ENCODE peak calls at places on chromosome 6, in six cellular contexts. One of them, this sample, is unnamed.

GRCh38 chr6:2943564-2943955 is 27.8 kb downstream of the SERPINB6 start:
- DNase-seq in HL-60: no peak
- DNase-seq in fibroblast of lung: no peak
- DNase-seq in uterus: no peak
- DNase-seq in heart left ventricle: no peak
- DNase-seq in AG10803: no peak
- DNase-seq in this sample: no peak

GRCh38 chr6:87675004-87675681 is 26.9 kb downstream of the AKIRIN2 start:
- DNase-seq in HL-60: no peak
- DNase-seq in AG10803: no peak
- DNase-seq in heart left ventricle: no peak
- DNase-seq in fibroblast of lung: no peak
- DNase-seq in uterus: no peak
- DNase-seq in this sample: no peak

GRCh38 chr6:41970436-41970846 is 28.8 kb upstream of the CCND3 start:
- DNase-seq in uterus: no peak
- DNase-seq in AG10803: peak
- DNase-seq in HL-60: peak
- DNase-seq in fibroblast of lung: peak
- DNase-seq in heart left ventricle: no peak
- DNase-seq in this sample: peak

GRCh38 chr6:33036512-33036911 is 27.1 kb upstream of the HLA-DOA start:
- DNase-seq in HL-60: no peak
- DNase-seq in fibroblast of lung: no peak
- DNase-seq in AG10803: no peak
- DNase-seq in uterus: no peak
- DNase-seq in heart left ventricle: no peak
- DNase-seq in this sample: no peak

GRCh38 chr6:71419217-71419953 is 130.8 kb downstream of the OGFRL1 start:
- DNase-seq in fibroblast of lung: no peak
- DNase-seq in AG10803: peak
- DNase-seq in HL-60: no peak
- DNase-seq in heart left ventricle: no peak
- DNase-seq in uterus: no peak
- DNase-seq in this sample: no peak

GRCh38 chr6:45922728-45923351 is 92.8 kb downstream of the CLIC5 start:
- DNase-seq in HL-60: peak
- DNase-seq in AG10803: peak
- DNase-seq in heart left ventricle: peak
- DNase-seq in fibroblast of lung: peak
- DNase-seq in uterus: peak
- DNase-seq in this sample: peak

GRCh38 chr6:62775427-62776022 is 435.7 kb upstream of the FKBP1C start:
- DNase-seq in uterus: no peak
- DNase-seq in HL-60: peak
- DNase-seq in fibroblast of lung: no peak
- DNase-seq in heart left ventricle: no peak
- DNase-seq in AG10803: no peak
- DNase-seq in this sample: peak

GRCh38 chr6:71420693-71421328 is 132.2 kb downstream of the OGFRL1 start:
- DNase-seq in fibroblast of lung: peak
- DNase-seq in uterus: peak
- DNase-seq in AG10803: peak
- DNase-seq in HL-60: no peak
- DNase-seq in heart left ventricle: peak
- DNase-seq in this sample: peak

GRCh38 chr6:133923938-133924593 is 29.0 kb upstream of the TBPL1 start:
- DNase-seq in heart left ventricle: no peak
- DNase-seq in AG10803: peak
- DNase-seq in uterus: peak
- DNase-seq in fibroblast of lung: peak
- DNase-seq in HL-60: peak
- DNase-seq in this sample: peak

GRCh38 chr6:63392092-63392724 is 72.4 kb upstream of the LGSN start:
- DNase-seq in uterus: no peak
- DNase-seq in heart left ventricle: no peak
- DNase-seq in AG10803: no peak
- DNase-seq in HL-60: no peak
- DNase-seq in fibroblast of lung: no peak
- DNase-seq in this sample: no peak

GRCh38 chr6:75449625-75450206 is 43.9 kb downstream of the FILIP1 start:
- DNase-seq in fibroblast of lung: peak
- DNase-seq in HL-60: no peak
- DNase-seq in uterus: no peak
- DNase-seq in AG10803: peak
- DNase-seq in heart left ventricle: no peak
- DNase-seq in this sample: peak

GRCh38 chr6:5078121-5078695 is 6.9 kb upstream of the PPP1R3G start:
- DNase-seq in fibroblast of lung: no peak
- DNase-seq in HL-60: no peak
- DNase-seq in uterus: no peak
- DNase-seq in AG10803: no peak
- DNase-seq in heart left ventricle: no peak
- DNase-seq in this sample: no peak

GRCh38 chr6:14721103-14721758 is 524.6 kb upstream of the JARID2 start:
- DNase-seq in heart left ventricle: no peak
- DNase-seq in uterus: no peak
- DNase-seq in AG10803: peak
- DNase-seq in HL-60: peak
- DNase-seq in fibroblast of lung: peak
- DNase-seq in this sample: peak

GRCh38 chr6:126826315-126826714 is 292.2 kb upstream of the RSPO3 start:
- DNase-seq in uterus: no peak
- DNase-seq in heart left ventricle: no peak
- DNase-seq in fibroblast of lung: peak
- DNase-seq in AG10803: peak
- DNase-seq in HL-60: no peak
- DNase-seq in this sample: peak

GRCh38 chr6:149202100-149202499 is 115.4 kb upstream of the TAB2 start:
- DNase-seq in AG10803: no peak
- DNase-seq in heart left ventricle: no peak
- DNase-seq in HL-60: no peak
- DNase-seq in uterus: no peak
- DNase-seq in fibroblast of lung: no peak
- DNase-seq in this sample: no peak

GRCh38 chr6:169035381-169036280 is 218.0 kb downstream of the THBS2 start:
- DNase-seq in AG10803: peak
- DNase-seq in fibroblast of lung: peak
- DNase-seq in HL-60: no peak
- DNase-seq in heart left ventricle: no peak
- DNase-seq in uterus: no peak
- DNase-seq in this sample: peak

GRCh38 chr6:119226089-119226488 is 123.5 kb downstream of the MAN1A1 start:
- DNase-seq in fibroblast of lung: no peak
- DNase-seq in heart left ventricle: no peak
- DNase-seq in AG10803: no peak
- DNase-seq in HL-60: no peak
- DNase-seq in uterus: no peak
- DNase-seq in this sample: no peak

GRCh38 chr6:133183691-133184090 is 57.5 kb upstream of the EYA4 start:
- DNase-seq in heart left ventricle: no peak
- DNase-seq in AG10803: no peak
- DNase-seq in uterus: no peak
- DNase-seq in HL-60: no peak
- DNase-seq in fibroblast of lung: no peak
- DNase-seq in this sample: no peak

GRCh38 chr6:142275146-142276006 is 26.4 kb upstream of the ADGRG6 start:
- DNase-seq in HL-60: no peak
- DNase-seq in uterus: no peak
- DNase-seq in heart left ventricle: no peak
- DNase-seq in fibroblast of lung: peak
- DNase-seq in AG10803: no peak
- DNase-seq in this sample: peak

GRCh38 chr6:158231551-158232444 is 63.6 kb downstream of the GTF2H5 start:
- DNase-seq in uterus: peak
- DNase-seq in fibroblast of lung: peak
- DNase-seq in heart left ventricle: peak
- DNase-seq in HL-60: peak
- DNase-seq in AG10803: peak
- DNase-seq in this sample: peak

GRCh38 chr6:158230967-158231550 is 62.9 kb downstream of the GTF2H5 start:
- DNase-seq in AG10803: no peak
- DNase-seq in uterus: no peak
- DNase-seq in HL-60: no peak
- DNase-seq in fibroblast of lung: no peak
- DNase-seq in heart left ventricle: no peak
- DNase-seq in this sample: no peak

GRCh38 chr6:158233214-158233795 is 65.2 kb downstream of the GTF2H5 start:
- DNase-seq in uterus: no peak
- DNase-seq in AG10803: no peak
- DNase-seq in heart left ventricle: no peak
- DNase-seq in fibroblast of lung: no peak
- DNase-seq in HL-60: no peak
- DNase-seq in this sample: no peak

GRCh38 chr6:158229823-158230222 is 61.7 kb downstream of the GTF2H5 start:
- DNase-seq in heart left ventricle: no peak
- DNase-seq in HL-60: no peak
- DNase-seq in uterus: no peak
- DNase-seq in AG10803: no peak
- DNase-seq in fibroblast of lung: no peak
- DNase-seq in this sample: no peak

DNA sequence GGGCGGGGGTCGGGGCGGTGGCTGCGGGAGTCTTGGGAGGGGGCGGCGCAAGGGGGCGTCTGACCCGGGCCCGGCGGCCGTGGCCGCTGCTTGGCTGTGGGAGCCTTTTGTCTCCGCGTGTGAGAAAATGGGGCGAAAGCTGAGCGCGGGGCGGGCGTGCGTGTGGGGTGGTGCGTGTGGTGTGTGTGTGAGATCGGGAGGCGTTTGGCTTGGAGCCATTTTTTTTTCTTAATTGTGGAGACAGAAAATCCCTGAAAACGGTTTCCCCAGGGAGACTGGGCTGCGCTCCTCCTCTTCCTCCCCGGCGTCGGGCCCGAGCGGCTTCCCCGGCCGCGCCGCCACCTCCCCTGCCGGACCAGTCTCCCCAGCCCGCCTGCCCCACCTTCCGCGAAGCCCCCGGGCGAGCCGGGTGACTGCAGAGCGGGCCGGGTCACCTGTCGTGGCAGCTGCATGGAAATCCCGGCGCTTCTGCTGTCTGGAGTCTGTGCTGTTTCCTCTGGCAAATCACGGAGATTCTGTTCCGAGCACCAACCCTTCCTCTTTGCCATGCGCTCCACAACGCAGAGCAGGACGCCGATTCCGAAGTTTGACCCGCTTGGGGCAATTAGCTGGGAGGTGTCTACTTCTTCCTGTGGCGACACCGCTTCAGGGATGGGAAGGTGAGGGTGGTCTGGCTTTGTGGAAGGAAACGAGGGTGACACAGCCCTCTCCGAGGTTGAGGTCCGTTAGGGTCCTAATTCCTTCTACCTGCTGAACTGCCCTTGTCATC is 64.5 kb downstream of the GTF2H5 start:
- DNase-seq in fibroblast of lung: peak
- DNase-seq in uterus: peak
- DNase-seq in heart left ventricle: peak
- DNase-seq in AG10803: peak
- DNase-seq in HL-60: peak
- DNase-seq in this sample: peak
- H3K4me3 ChIP-seq in fibroblast of lung: peak
- H3K4me3 ChIP-seq in uterus: peak
- H3K4me3 ChIP-seq in heart left ventricle: peak
- H3K4me3 ChIP-seq in AG10803: peak
- H3K4me3 ChIP-seq in HL-60: peak
- H3K4me3 ChIP-seq in this sample: peak

GRCh38 chr6:151659212-151659611 is 148.3 kb upstream of the ESR1 start:
- DNase-seq in HL-60: no peak
- DNase-seq in heart left ventricle: no peak
- DNase-seq in AG10803: no peak
- DNase-seq in uterus: no peak
- DNase-seq in fibroblast of lung: no peak
- DNase-seq in this sample: no peak

GRCh38 chr6:151663559-151663958 is 143.9 kb upstream of the ESR1 start:
- DNase-seq in fibroblast of lung: no peak
- DNase-seq in HL-60: no peak
- DNase-seq in AG10803: no peak
- DNase-seq in uterus: no peak
- DNase-seq in heart left ventricle: no peak
- DNase-seq in this sample: no peak

GRCh38 chr6:151661509-151661908 is 146.0 kb upstream of the ESR1 start:
- DNase-seq in AG10803: no peak
- DNase-seq in HL-60: no peak
- DNase-seq in uterus: no peak
- DNase-seq in heart left ventricle: no peak
- DNase-seq in fibroblast of lung: no peak
- DNase-seq in this sample: no peak

GRCh38 chr6:151664390-151664789 is 143.1 kb upstream of the ESR1 start:
- DNase-seq in AG10803: no peak
- DNase-seq in fibroblast of lung: no peak
- DNase-seq in heart left ventricle: no peak
- DNase-seq in uterus: no peak
- DNase-seq in HL-60: no peak
- DNase-seq in this sample: no peak

DNA sequence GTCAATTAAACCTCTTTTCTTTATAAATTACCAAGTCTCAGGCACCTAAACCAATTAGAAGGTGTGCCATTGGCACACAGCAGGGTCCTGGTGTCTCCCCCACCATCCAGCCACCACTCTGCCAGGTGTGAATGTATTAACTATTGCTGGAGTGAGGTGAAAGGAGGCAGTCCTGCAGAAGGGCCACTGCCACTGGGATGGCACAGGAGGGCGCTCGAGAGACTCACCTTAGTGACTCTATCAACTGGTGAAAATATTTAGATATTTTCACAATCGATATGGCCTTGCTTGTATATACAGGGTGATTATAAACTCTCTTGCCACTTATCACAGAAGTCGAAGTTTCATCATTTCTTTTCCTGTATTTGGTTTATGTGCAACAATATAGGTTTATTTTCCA is 145.6 kb upstream of the ESR1 start:
- DNase-seq in AG10803: no peak
- DNase-seq in HL-60: no peak
- DNase-seq in uterus: no peak
- DNase-seq in heart left ventricle: no peak
- DNase-seq in fibroblast of lung: no peak
- DNase-seq in this sample: peak
- TF ChIP-seq CTCF in AG10803: peak
- TF ChIP-seq CTCF in HL-60: no peak
- TF ChIP-seq CTCF in uterus: no peak
- TF ChIP-seq CTCF in heart left ventricle: no peak
- TF ChIP-seq CTCF in fibroblast of lung: peak
- TF ChIP-seq CTCF in this sample: peak

DNA sequence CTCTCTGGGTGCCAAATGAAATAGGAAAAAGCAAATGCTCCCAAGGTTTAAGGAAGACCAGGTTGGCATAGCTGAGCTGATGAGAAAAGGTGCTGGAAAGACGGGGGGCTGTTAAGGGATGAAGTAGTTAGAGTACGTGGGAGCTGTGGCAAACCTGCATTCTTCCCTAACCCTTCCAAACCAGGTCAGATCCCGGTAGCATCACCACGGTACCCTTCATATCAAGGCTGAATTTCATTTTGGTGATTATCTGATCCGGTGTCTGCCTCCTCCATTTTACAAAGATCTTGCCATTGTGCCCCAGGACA is 68.0 kb upstream of the PIM1 start:
- DNase-seq in fibroblast of lung: no peak
- DNase-seq in AG10803: no peak
- DNase-seq in heart left ventricle: no peak
- DNase-seq in uterus: no peak
- DNase-seq in HL-60: no peak
- DNase-seq in this sample: no peak
- H3K4me3 ChIP-seq in fibroblast of lung: no peak
- H3K4me3 ChIP-seq in AG10803: peak
- H3K4me3 ChIP-seq in heart left ventricle: peak
- H3K4me3 ChIP-seq in uterus: peak
- H3K4me3 ChIP-seq in HL-60: no peak
- H3K4me3 ChIP-seq in this sample: peak

GRCh38 chr6:34272022-34272926 is 23.5 kb upstream of the SMIM29 start:
- DNase-seq in uterus: no peak
- DNase-seq in HL-60: peak
- DNase-seq in fibroblast of lung: no peak
- DNase-seq in heart left ventricle: peak
- DNase-seq in AG10803: no peak
- DNase-seq in this sample: no peak
- TF ChIP-seq CTCF in uterus: no peak
- TF ChIP-seq CTCF in HL-60: no peak
- TF ChIP-seq CTCF in fibroblast of lung: no peak
- TF ChIP-seq CTCF in heart left ventricle: no peak
- TF ChIP-seq CTCF in AG10803: no peak
- TF ChIP-seq CTCF in this sample: peak

This sample was measured in choroid plexus epithelial cell.